ENCODE peak calls at places on chromosomes 1 and 21, in five cellular contexts. I is anterior cingulate cortex; K is activated CD4-positive, alpha-beta T cell treated with anti-CD3 and anti-CD28 coated beads, Interleukin-2, amount 50 U/mL, for 1 hour; A is HL-60; B is thoracic aorta. G is an unnamed sample.

GRCh38 chr1:29749021-29749420 is 512.7 kb downstream of the PTPRU start:
- DNase-seq in I (peak; percentile 8), K (no peak), A (no peak), B (no peak), G (no peak)

GRCh38 chr1:21764615-21765423 is 18.1 kb downstream of the USP48 start:
- DNase-seq in I (no peak), K (no peak), A (no peak), B (peak; percentile 68), G (no peak)

GRCh38 chr21:42002421-42002958 is 7.7 kb downstream of the ZBTB21 start:
- DNase-seq in I (no peak), K (peak; percentile 63), A (no peak), B (no peak), G (no peak)

GRCh38 chr1:167791281-167792209 is 69.8 kb downstream of the MPZL1 start:
- DNase-seq in I (no peak), K (no peak), A (peak; percentile 44), B (no peak), G (no peak)

GRCh38 chr1:19439464-19440171 is 45.7 kb downstream of the CAPZB start:
- DNase-seq in I (peak; percentile 60), K (peak; percentile 52), A (no peak), B (no peak), G (no peak)

GRCh38 chr1:198234511-198235251 is 77.9 kb downstream of the NEK7 start:
- DNase-seq in I (no peak), K (no peak), A (no peak), B (no peak), G (no peak)

GRCh38 chr1:119316870-119317416 is 51.6 kb upstream of the HAO2 start:
- DNase-seq in I (no peak), K (no peak), A (no peak), B (no peak), G (no peak)

GRCh38 chr1:217228689-217229088 is 402.2 kb downstream of the GPATCH2 start:
- DNase-seq in I (no peak), K (no peak), A (no peak), B (no peak), G (no peak)

GRCh38 chr1:9198538-9199361 is 35.8 kb upstream of the H6PD start:
- DNase-seq in I (peak; percentile 21), K (no peak), A (no peak), B (no peak), G (no peak)

GRCh38 chr1:101846820-101847219 is 149.9 kb downstream of the OLFM3 start:
- DNase-seq in I (no peak), K (no peak), A (no peak), B (no peak), G (no peak)

GRCh38 chr1:35544976-35545375 is 12.2 kb downstream of the KIAA0319L start:
- DNase-seq in I (no peak), K (peak; percentile 55), A (peak; percentile 69), B (no peak), G (peak; percentile 34)

G was measured in CMK.